ENCODE peak calls at places on chromosome 21, in seven cellular contexts. One of them, this sample, is unnamed.

GRCh38 chr21:25453524-25453923 is 153.8 kb downstream of the MRPL39 start:
- DNase-seq in epithelial cell of esophagus: no peak
- DNase-seq in iris pigment epithelial cell: peak
- DNase-seq in NCI-H2081 treated with DMSO at 0.1 percent for 48 hours: no peak
- DNase-seq in adrenal gland: no peak
- DNase-seq in EL: peak
- DNase-seq in fibroblast of lung: no peak
- DNase-seq in this sample: peak

GRCh38 chr21:44582980-44583799 is 2.8 kb upstream of the KRTAP10-5 start:
- DNase-seq in epithelial cell of esophagus: no peak
- DNase-seq in iris pigment epithelial cell: no peak
- DNase-seq in NCI-H2081 treated with DMSO at 0.1 percent for 48 hours: no peak
- DNase-seq in adrenal gland: no peak
- DNase-seq in EL: no peak
- DNase-seq in fibroblast of lung: no peak
- DNase-seq in this sample: no peak

GRCh38 chr21:39805983-39806382 is 61.0 kb downstream of the IGSF5 start:
- DNase-seq in epithelial cell of esophagus: peak
- DNase-seq in iris pigment epithelial cell: no peak
- DNase-seq in NCI-H2081 treated with DMSO at 0.1 percent for 48 hours: no peak
- DNase-seq in adrenal gland: no peak
- DNase-seq in EL: no peak
- DNase-seq in fibroblast of lung: no peak
- DNase-seq in this sample: no peak

GRCh38 chr21:42612390-42612789 is 41.0 kb upstream of the PDE9A start:
- DNase-seq in epithelial cell of esophagus: no peak
- DNase-seq in iris pigment epithelial cell: no peak
- DNase-seq in NCI-H2081 treated with DMSO at 0.1 percent for 48 hours: no peak
- DNase-seq in adrenal gland: no peak
- DNase-seq in EL: no peak
- DNase-seq in fibroblast of lung: no peak
- DNase-seq in this sample: no peak

GRCh38 chr21:27561116-27561515 is 594.2 kb upstream of the ADAMTS5 start:
- DNase-seq in epithelial cell of esophagus: no peak
- DNase-seq in iris pigment epithelial cell: peak
- DNase-seq in NCI-H2081 treated with DMSO at 0.1 percent for 48 hours: no peak
- DNase-seq in adrenal gland: no peak
- DNase-seq in EL: no peak
- DNase-seq in fibroblast of lung: no peak
- DNase-seq in this sample: peak

GRCh38 chr21:41712730-41713129 is 54.1 kb downstream of the RIPK4 start:
- DNase-seq in epithelial cell of esophagus: no peak
- DNase-seq in iris pigment epithelial cell: no peak
- DNase-seq in NCI-H2081 treated with DMSO at 0.1 percent for 48 hours: no peak
- DNase-seq in adrenal gland: no peak
- DNase-seq in EL: no peak
- DNase-seq in fibroblast of lung: no peak
- DNase-seq in this sample: no peak

GRCh38 chr21:44572959-44573583 is 458 bp upstream of the KRTAP10-4 start:
- DNase-seq in epithelial cell of esophagus: no peak
- DNase-seq in iris pigment epithelial cell: peak
- DNase-seq in NCI-H2081 treated with DMSO at 0.1 percent for 48 hours: no peak
- DNase-seq in adrenal gland: no peak
- DNase-seq in EL: no peak
- DNase-seq in fibroblast of lung: no peak
- DNase-seq in this sample: no peak

GRCh38 chr21:38181101-38181500 is 75.7 kb upstream of the KCNJ15 start:
- DNase-seq in epithelial cell of esophagus: peak
- DNase-seq in iris pigment epithelial cell: no peak
- DNase-seq in NCI-H2081 treated with DMSO at 0.1 percent for 48 hours: no peak
- DNase-seq in adrenal gland: no peak
- DNase-seq in EL: peak
- DNase-seq in fibroblast of lung: peak
- DNase-seq in this sample: peak

GRCh38 chr21:38244885-38245869 is 11.6 kb upstream of the KCNJ15 start:
- DNase-seq in epithelial cell of esophagus: peak
- DNase-seq in iris pigment epithelial cell: peak
- DNase-seq in NCI-H2081 treated with DMSO at 0.1 percent for 48 hours: no peak
- DNase-seq in adrenal gland: no peak
- DNase-seq in EL: peak
- DNase-seq in fibroblast of lung: peak
- DNase-seq in this sample: peak

GRCh38 chr21:44865561-44866280 is 7.8 kb downstream of the PTTG1IP start:
- DNase-seq in epithelial cell of esophagus: no peak
- DNase-seq in iris pigment epithelial cell: peak
- DNase-seq in NCI-H2081 treated with DMSO at 0.1 percent for 48 hours: no peak
- DNase-seq in adrenal gland: no peak
- DNase-seq in EL: no peak
- DNase-seq in fibroblast of lung: no peak
- DNase-seq in this sample: no peak

GRCh38 chr21:17660862-17661261 is 48.2 kb upstream of the BTG3 start:
- DNase-seq in epithelial cell of esophagus: no peak
- DNase-seq in iris pigment epithelial cell: no peak
- DNase-seq in NCI-H2081 treated with DMSO at 0.1 percent for 48 hours: no peak
- DNase-seq in adrenal gland: no peak
- DNase-seq in EL: no peak
- DNase-seq in fibroblast of lung: no peak
- DNase-seq in this sample: no peak

GRCh38 chr21:33020558-33021100 is 5.1 kb upstream of the OLIG2 start:
- DNase-seq in epithelial cell of esophagus: no peak
- DNase-seq in iris pigment epithelial cell: no peak
- DNase-seq in NCI-H2081 treated with DMSO at 0.1 percent for 48 hours: no peak
- DNase-seq in adrenal gland: no peak
- DNase-seq in EL: no peak
- DNase-seq in fibroblast of lung: no peak
- DNase-seq in this sample: no peak

GRCh38 chr21:42348762-42349161 is 2.0 kb downstream of the TFF2 start:
- DNase-seq in epithelial cell of esophagus: no peak
- DNase-seq in iris pigment epithelial cell: no peak
- DNase-seq in NCI-H2081 treated with DMSO at 0.1 percent for 48 hours: no peak
- DNase-seq in adrenal gland: no peak
- DNase-seq in EL: no peak
- DNase-seq in fibroblast of lung: no peak
- DNase-seq in this sample: no peak

GRCh38 chr21:38494688-38495087 is 3.6 kb downstream of the ERG start:
- DNase-seq in epithelial cell of esophagus: no peak
- DNase-seq in iris pigment epithelial cell: no peak
- DNase-seq in NCI-H2081 treated with DMSO at 0.1 percent for 48 hours: no peak
- DNase-seq in adrenal gland: no peak
- DNase-seq in EL: peak
- DNase-seq in fibroblast of lung: no peak
- DNase-seq in this sample: no peak

GRCh38 chr21:25997788-25998611 is 172.6 kb downstream of the APP start:
- DNase-seq in epithelial cell of esophagus: no peak
- DNase-seq in iris pigment epithelial cell: peak
- DNase-seq in NCI-H2081 treated with DMSO at 0.1 percent for 48 hours: peak
- DNase-seq in adrenal gland: no peak
- DNase-seq in EL: no peak
- DNase-seq in fibroblast of lung: no peak
- DNase-seq in this sample: no peak

GRCh38 chr21:39849014-39849655 is 18.1 kb upstream of the PCP4 start:
- DNase-seq in epithelial cell of esophagus: no peak
- DNase-seq in iris pigment epithelial cell: peak
- DNase-seq in NCI-H2081 treated with DMSO at 0.1 percent for 48 hours: no peak
- DNase-seq in adrenal gland: peak
- DNase-seq in EL: no peak
- DNase-seq in fibroblast of lung: no peak
- DNase-seq in this sample: no peak

GRCh38 chr21:36459098-36459497 is 20.8 kb downstream of the CLDN14 start:
- DNase-seq in epithelial cell of esophagus: no peak
- DNase-seq in iris pigment epithelial cell: no peak
- DNase-seq in NCI-H2081 treated with DMSO at 0.1 percent for 48 hours: no peak
- DNase-seq in adrenal gland: no peak
- DNase-seq in EL: no peak
- DNase-seq in fibroblast of lung: no peak
- DNase-seq in this sample: no peak

GRCh38 chr21:34092241-34092921 is 19.0 kb downstream of the MRPS6 start:
- DNase-seq in epithelial cell of esophagus: no peak
- DNase-seq in iris pigment epithelial cell: no peak
- DNase-seq in NCI-H2081 treated with DMSO at 0.1 percent for 48 hours: no peak
- DNase-seq in adrenal gland: no peak
- DNase-seq in EL: no peak
- DNase-seq in fibroblast of lung: no peak
- DNase-seq in this sample: no peak

GRCh38 chr21:32889596-32889995 is 118.0 kb upstream of the PAXBP1 start:
- DNase-seq in epithelial cell of esophagus: no peak
- DNase-seq in iris pigment epithelial cell: no peak
- DNase-seq in NCI-H2081 treated with DMSO at 0.1 percent for 48 hours: no peak
- DNase-seq in adrenal gland: no peak
- DNase-seq in EL: peak
- DNase-seq in fibroblast of lung: no peak
- DNase-seq in this sample: peak

GRCh38 chr21:42341776-42342542 is 8.8 kb downstream of the TFF2 start:
- DNase-seq in epithelial cell of esophagus: no peak
- DNase-seq in iris pigment epithelial cell: no peak
- DNase-seq in NCI-H2081 treated with DMSO at 0.1 percent for 48 hours: no peak
- DNase-seq in adrenal gland: no peak
- DNase-seq in EL: no peak
- DNase-seq in fibroblast of lung: no peak
- DNase-seq in this sample: no peak

GRCh38 chr21:35203093-35204021 is 154.3 kb upstream of the RUNX1 start:
- DNase-seq in epithelial cell of esophagus: no peak
- DNase-seq in iris pigment epithelial cell: peak
- DNase-seq in NCI-H2081 treated with DMSO at 0.1 percent for 48 hours: no peak
- DNase-seq in adrenal gland: no peak
- DNase-seq in EL: peak
- DNase-seq in fibroblast of lung: peak
- DNase-seq in this sample: peak

GRCh38 chr21:28069446-28069845 is 923.2 kb downstream of the LTN1 start:
- DNase-seq in epithelial cell of esophagus: peak
- DNase-seq in iris pigment epithelial cell: peak
- DNase-seq in NCI-H2081 treated with DMSO at 0.1 percent for 48 hours: no peak
- DNase-seq in adrenal gland: no peak
- DNase-seq in EL: peak
- DNase-seq in fibroblast of lung: peak
- DNase-seq in this sample: peak

GRCh38 chr21:15241997-15242767 is 177.4 kb upstream of the NRIP1 start:
- DNase-seq in epithelial cell of esophagus: peak
- DNase-seq in iris pigment epithelial cell: no peak
- DNase-seq in NCI-H2081 treated with DMSO at 0.1 percent for 48 hours: no peak
- DNase-seq in adrenal gland: no peak
- DNase-seq in EL: no peak
- DNase-seq in fibroblast of lung: no peak
- DNase-seq in this sample: no peak

GRCh38 chr21:14989359-14989758 is 75.4 kb downstream of the NRIP1 start:
- DNase-seq in epithelial cell of esophagus: no peak
- DNase-seq in iris pigment epithelial cell: peak
- DNase-seq in NCI-H2081 treated with DMSO at 0.1 percent for 48 hours: no peak
- DNase-seq in adrenal gland: no peak
- DNase-seq in EL: peak
- DNase-seq in fibroblast of lung: peak
- DNase-seq in this sample: peak

GRCh38 chr21:17498586-17498985 is 14.3 kb upstream of the CXADR start:
- DNase-seq in epithelial cell of esophagus: peak
- DNase-seq in iris pigment epithelial cell: no peak
- DNase-seq in NCI-H2081 treated with DMSO at 0.1 percent for 48 hours: no peak
- DNase-seq in adrenal gland: no peak
- DNase-seq in EL: no peak
- DNase-seq in fibroblast of lung: no peak
- DNase-seq in this sample: no peak

GRCh38 chr21:16086936-16087335 is 357.2 kb downstream of the USP25 start:
- DNase-seq in epithelial cell of esophagus: no peak
- DNase-seq in iris pigment epithelial cell: no peak
- DNase-seq in NCI-H2081 treated with DMSO at 0.1 percent for 48 hours: no peak
- DNase-seq in adrenal gland: no peak
- DNase-seq in EL: no peak
- DNase-seq in fibroblast of lung: no peak
- DNase-seq in this sample: no peak

GRCh38 chr21:10430007-10430406 is 91.4 kb upstream of the TPTE start:
- DNase-seq in epithelial cell of esophagus: no peak
- DNase-seq in iris pigment epithelial cell: no peak
- DNase-seq in NCI-H2081 treated with DMSO at 0.1 percent for 48 hours: no peak
- DNase-seq in adrenal gland: no peak
- DNase-seq in EL: no peak
- DNase-seq in fibroblast of lung: no peak
- DNase-seq in this sample: no peak

GRCh38 chr21:41764558-41765392 is 2.1 kb downstream of the RIPK4 start:
- DNase-seq in epithelial cell of esophagus: peak
- DNase-seq in iris pigment epithelial cell: no peak
- DNase-seq in NCI-H2081 treated with DMSO at 0.1 percent for 48 hours: no peak
- DNase-seq in adrenal gland: no peak
- DNase-seq in EL: no peak
- DNase-seq in fibroblast of lung: no peak
- DNase-seq in this sample: no peak

GRCh38 chr21:45405271-45405818 is 380 bp downstream of the COL18A1 start:
- DNase-seq in epithelial cell of esophagus: no peak
- DNase-seq in iris pigment epithelial cell: peak
- DNase-seq in NCI-H2081 treated with DMSO at 0.1 percent for 48 hours: no peak
- DNase-seq in adrenal gland: peak
- DNase-seq in EL: peak
- DNase-seq in fibroblast of lung: no peak
- DNase-seq in this sample: no peak

GRCh38 chr21:31343680-31344480 is at the start of gene TIAM1:
- DNase-seq in epithelial cell of esophagus: peak
- DNase-seq in iris pigment epithelial cell: peak
- DNase-seq in NCI-H2081 treated with DMSO at 0.1 percent for 48 hours: no peak
- DNase-seq in adrenal gland: peak
- DNase-seq in EL: peak
- DNase-seq in fibroblast of lung: peak
- DNase-seq in this sample: no peak

GRCh38 chr21:43727571-43728466 is 8.9 kb downstream of the PDXK start:
- DNase-seq in epithelial cell of esophagus: peak
- DNase-seq in iris pigment epithelial cell: no peak
- DNase-seq in NCI-H2081 treated with DMSO at 0.1 percent for 48 hours: no peak
- DNase-seq in adrenal gland: peak
- DNase-seq in EL: peak
- DNase-seq in fibroblast of lung: peak
- DNase-seq in this sample: peak

GRCh38 chr21:46080171-46081021 is 17.5 kb upstream of the COL6A2 start:
- DNase-seq in epithelial cell of esophagus: no peak
- DNase-seq in iris pigment epithelial cell: no peak
- DNase-seq in NCI-H2081 treated with DMSO at 0.1 percent for 48 hours: no peak
- DNase-seq in adrenal gland: no peak
- DNase-seq in EL: no peak
- DNase-seq in fibroblast of lung: no peak
- DNase-seq in this sample: no peak

GRCh38 chr21:42615924-42616323 is 37.5 kb upstream of the PDE9A start:
- DNase-seq in epithelial cell of esophagus: no peak
- DNase-seq in iris pigment epithelial cell: no peak
- DNase-seq in NCI-H2081 treated with DMSO at 0.1 percent for 48 hours: no peak
- DNase-seq in adrenal gland: no peak
- DNase-seq in EL: no peak
- DNase-seq in fibroblast of lung: no peak
- DNase-seq in this sample: no peak

GRCh38 chr21:46634966-46635323 is 529 bp upstream of the PRMT2 start:
- DNase-seq in epithelial cell of esophagus: peak
- DNase-seq in iris pigment epithelial cell: peak
- DNase-seq in NCI-H2081 treated with DMSO at 0.1 percent for 48 hours: peak
- DNase-seq in adrenal gland: peak
- DNase-seq in EL: peak
- DNase-seq in fibroblast of lung: peak
- DNase-seq in this sample: peak

GRCh38 chr21:26715878-26716506 is 129.2 kb downstream of the ADAMTS1 start:
- DNase-seq in epithelial cell of esophagus: peak
- DNase-seq in iris pigment epithelial cell: peak
- DNase-seq in NCI-H2081 treated with DMSO at 0.1 percent for 48 hours: no peak
- DNase-seq in adrenal gland: peak
- DNase-seq in EL: peak
- DNase-seq in fibroblast of lung: peak
- DNase-seq in this sample: peak

GRCh38 chr21:45316871-45317400 is 29.2 kb upstream of the POFUT2 start:
- DNase-seq in epithelial cell of esophagus: no peak
- DNase-seq in iris pigment epithelial cell: no peak
- DNase-seq in NCI-H2081 treated with DMSO at 0.1 percent for 48 hours: no peak
- DNase-seq in adrenal gland: no peak
- DNase-seq in EL: no peak
- DNase-seq in fibroblast of lung: no peak
- DNase-seq in this sample: no peak

GRCh38 chr21:40056031-40056430 is 188.8 kb downstream of the PCP4 start:
- DNase-seq in epithelial cell of esophagus: no peak
- DNase-seq in iris pigment epithelial cell: no peak
- DNase-seq in NCI-H2081 treated with DMSO at 0.1 percent for 48 hours: no peak
- DNase-seq in adrenal gland: no peak
- DNase-seq in EL: no peak
- DNase-seq in fibroblast of lung: no peak
- DNase-seq in this sample: no peak